ENCODE peak calls at places on chromosome 16, in nine cellular contexts. X is GM10248, P is tibial nerve, U is AG10803, W is GM13977, A is dorsolateral prefrontal cortex, R is transverse colon, Q is BJ, G is Peyer's patch. M is an unnamed sample.

GRCh38 chr16:50747206-50747956 is 5.5 kb downstream of the CYLD start:
- DNase-seq in X (peak), P (no peak), U (no peak), W (peak), A (no peak), R (no peak), Q (no peak), G (no peak), M (no peak)

GRCh38 chr16:86142801-86143236 is 243.9 kb downstream of the IRF8 start:
- DNase-seq in X (no peak), P (no peak), U (no peak), W (no peak), A (no peak), R (no peak), Q (no peak), G (no peak), M (no peak)

GRCh38 chr16:1968146-1968953 is 1.7 kb downstream of the RNF151 start:
- DNase-seq in X (no peak), P (no peak), U (no peak), W (no peak), A (no peak), R (no peak), Q (no peak), G (no peak), M (no peak)

GRCh38 chr16:79628501-79628975 is 28.0 kb upstream of the MAF start:
- DNase-seq in X (peak), P (no peak), U (no peak), W (no peak), A (no peak), R (no peak), Q (no peak), G (no peak), M (no peak)

GRCh38 chr16:3457434-3458252 is 14.2 kb downstream of the NAA60 start:
- DNase-seq in X (peak), P (peak), U (peak), W (peak), A (peak), R (peak), Q (no peak), G (peak), M (peak)

GRCh38 chr16:54477766-54478165 is 191.2 kb upstream of the IRX3 start:
- DNase-seq in X (no peak), P (no peak), U (no peak), W (no peak), A (no peak), R (no peak), Q (no peak), G (no peak), M (no peak)

GRCh38 chr16:86337138-86337537 is 173.2 kb upstream of the FOXF1 start:
- DNase-seq in X (no peak), P (no peak), U (no peak), W (no peak), A (no peak), R (no peak), Q (no peak), G (no peak), M (no peak)

GRCh38 chr16:24986512-24987303 is 28.5 kb downstream of the ARHGAP17 start:
- DNase-seq in X (no peak), P (peak), U (peak), W (no peak), A (no peak), R (no peak), Q (peak), G (peak), M (no peak)

GRCh38 chr16:51818342-51818944 is 667.4 kb upstream of the SALL1 start:
- DNase-seq in X (peak), P (no peak), U (peak), W (peak), A (peak), R (peak), Q (no peak), G (no peak), M (no peak)

GRCh38 chr16:3554351-3554928 is 22.8 kb downstream of the NLRC3 start:
- DNase-seq in X (no peak), P (no peak), U (no peak), W (no peak), A (no peak), R (no peak), Q (no peak), G (no peak), M (no peak)

GRCh38 chr16:51651061-51651466 is 500.0 kb upstream of the SALL1 start:
- DNase-seq in X (no peak), P (no peak), U (no peak), W (no peak), A (no peak), R (no peak), Q (no peak), G (no peak), M (no peak)

GRCh38 chr16:3285131-3285530 is 1.8 kb downstream of the ZNF263 start:
- DNase-seq in X (no peak), P (no peak), U (no peak), W (no peak), A (no peak), R (no peak), Q (no peak), G (no peak), M (no peak)

GRCh38 chr16:53085539-53086450 is 31.0 kb downstream of the CHD9 start:
- DNase-seq in X (no peak), P (peak), U (peak), W (no peak), A (no peak), R (no peak), Q (no peak), G (no peak), M (no peak)

GRCh38 chr16:23146877-23147601 is 2.2 kb downstream of the USP31 start:
- DNase-seq in X (no peak), P (no peak), U (no peak), W (no peak), A (no peak), R (no peak), Q (no peak), G (no peak), M (no peak)

GRCh38 chr16:86080982-86081381 is 182.0 kb downstream of the IRF8 start:
- DNase-seq in X (no peak), P (no peak), U (no peak), W (no peak), A (no peak), R (no peak), Q (no peak), G (no peak), M (no peak)

GRCh38 chr16:86619263-86619935 is 41.0 kb downstream of the FOXL1 start:
- DNase-seq in X (no peak), P (peak), U (peak), W (no peak), A (no peak), R (no peak), Q (no peak), G (no peak), M (no peak)

GRCh38 chr16:88390760-88391496 is 8.2 kb downstream of the ZNF469 start:
- DNase-seq in X (no peak), P (no peak), U (no peak), W (no peak), A (no peak), R (peak), Q (no peak), G (no peak), M (no peak)

GRCh38 chr16:89890200-89890599 is 16.8 kb downstream of the TCF25 start:
- DNase-seq in X (no peak), P (no peak), U (no peak), W (no peak), A (no peak), R (no peak), Q (no peak), G (no peak), M (no peak)

GRCh38 chr16:31071861-31072260 is 2.2 kb downstream of the ZNF668 start:
- DNase-seq in X (no peak), P (no peak), U (peak), W (no peak), A (no peak), R (no peak), Q (peak), G (no peak), M (no peak)

GRCh38 chr16:88195021-88195581 is 187.7 kb upstream of the ZNF469 start:
- DNase-seq in X (no peak), P (no peak), U (peak), W (no peak), A (no peak), R (no peak), Q (no peak), G (no peak), M (no peak)

GRCh38 chr16:67516296-67517177 is 12.1 kb upstream of the RIPOR1 start:
- DNase-seq in X (no peak), P (no peak), U (peak), W (no peak), A (no peak), R (no peak), Q (peak), G (no peak), M (no peak)

GRCh38 chr16:25192096-25192495 is 24.7 kb upstream of the AQP8 start:
- DNase-seq in X (no peak), P (no peak), U (peak), W (no peak), A (no peak), R (no peak), Q (peak), G (no peak), M (no peak)

GRCh38 chr16:85296859-85297698 is 184.8 kb upstream of the CIBAR2 start:
- DNase-seq in X (peak), P (no peak), U (peak), W (peak), A (no peak), R (peak), Q (no peak), G (peak), M (no peak)

GRCh38 chr16:89072216-89073130 is 21.2 kb upstream of the ACSF3 start:
- DNase-seq in X (no peak), P (no peak), U (peak), W (no peak), A (no peak), R (no peak), Q (no peak), G (no peak), M (no peak)

GRCh38 chr16:77951788-77952187 is 70.6 kb upstream of the CLEC3A start:
- DNase-seq in X (peak), P (no peak), U (no peak), W (peak), A (no peak), R (no peak), Q (no peak), G (no peak), M (no peak)

GRCh38 chr16:50136399-50136798 is 16.7 kb upstream of the TENT4B start:
- DNase-seq in X (no peak), P (no peak), U (no peak), W (no peak), A (no peak), R (no peak), Q (no peak), G (no peak), M (no peak)

GRCh38 chr16:56669005-56669839 is at the start of gene MT1H:
- DNase-seq in X (no peak), P (no peak), U (no peak), W (no peak), A (no peak), R (peak), Q (no peak), G (peak), M (no peak)

GRCh38 chr16:49280022-49280741 is 1.5 kb downstream of the CBLN1 start:
- DNase-seq in X (peak), P (no peak), U (no peak), W (peak), A (no peak), R (no peak), Q (no peak), G (no peak), M (no peak)

GRCh38 chr16:75000481-75001081 is 1.8 kb downstream of the ZNRF1 start:
- DNase-seq in X (no peak), P (no peak), U (no peak), W (no peak), A (no peak), R (no peak), Q (no peak), G (no peak), M (no peak)

GRCh38 chr16:24116989-24117388 is 139.1 kb upstream of the CACNG3 start:
- DNase-seq in X (no peak), P (no peak), U (no peak), W (no peak), A (no peak), R (no peak), Q (no peak), G (no peak), M (no peak)

GRCh38 chr16:75256059-75256870 is 4.8 kb upstream of the BCAR1 start:
- DNase-seq in X (no peak), P (no peak), U (no peak), W (no peak), A (peak), R (no peak), Q (no peak), G (no peak), M (no peak)

GRCh38 chr16:70481929-70482536 is 27.6 kb downstream of the FCSK start:
- DNase-seq in X (no peak), P (no peak), U (peak), W (no peak), A (no peak), R (no peak), Q (peak), G (no peak), M (no peak)

GRCh38 chr16:67244387-67245188 is 2.7 kb downstream of the FHOD1 start:
- DNase-seq in X (peak), P (peak), U (peak), W (peak), A (no peak), R (peak), Q (peak), G (peak), M (peak)

GRCh38 chr16:14346278-14347142 is 275.4 kb downstream of the MRTFB start:
- DNase-seq in X (no peak), P (no peak), U (no peak), W (no peak), A (no peak), R (no peak), Q (no peak), G (no peak), M (no peak)
- TF ChIP-seq CTCF in X (no peak), P (no peak), U (no peak), W (no peak), A (no peak), R (no peak), Q (no peak), G (no peak), M (no peak)

GRCh38 chr16:4803479-4804243 is 1.2 kb upstream of the ROGDI start:
- DNase-seq in X (no peak), P (no peak), U (no peak), W (no peak), A (no peak), R (no peak), Q (no peak), G (no peak), M (no peak)

GRCh38 chr16:4800290-4801041 is 2.0 kb downstream of the ROGDI start:
- DNase-seq in X (peak), P (no peak), U (no peak), W (peak), A (peak), R (peak), Q (no peak), G (peak), M (no peak)

GRCh38 chr16:4801051-4801961 is 1.1 kb downstream of the ROGDI start:
- DNase-seq in X (no peak), P (no peak), U (no peak), W (no peak), A (no peak), R (peak), Q (no peak), G (no peak), M (no peak)

GRCh38 chr16:4801962-4802658 is at the start of gene ROGDI:
- DNase-seq in X (peak), P (peak), U (peak), W (peak), A (peak), R (peak), Q (no peak), G (peak), M (peak)

GRCh38 chr16:4802659-4803287 is 340 bp upstream of the ROGDI start:
- DNase-seq in X (peak), P (peak), U (peak), W (peak), A (peak), R (peak), Q (peak), G (peak), M (peak)
- TF ChIP-seq CTCF in X (no peak), P (peak), U (no peak), W (no peak), A (peak), R (peak), Q (no peak), G (peak), M (no peak)

DNA sequence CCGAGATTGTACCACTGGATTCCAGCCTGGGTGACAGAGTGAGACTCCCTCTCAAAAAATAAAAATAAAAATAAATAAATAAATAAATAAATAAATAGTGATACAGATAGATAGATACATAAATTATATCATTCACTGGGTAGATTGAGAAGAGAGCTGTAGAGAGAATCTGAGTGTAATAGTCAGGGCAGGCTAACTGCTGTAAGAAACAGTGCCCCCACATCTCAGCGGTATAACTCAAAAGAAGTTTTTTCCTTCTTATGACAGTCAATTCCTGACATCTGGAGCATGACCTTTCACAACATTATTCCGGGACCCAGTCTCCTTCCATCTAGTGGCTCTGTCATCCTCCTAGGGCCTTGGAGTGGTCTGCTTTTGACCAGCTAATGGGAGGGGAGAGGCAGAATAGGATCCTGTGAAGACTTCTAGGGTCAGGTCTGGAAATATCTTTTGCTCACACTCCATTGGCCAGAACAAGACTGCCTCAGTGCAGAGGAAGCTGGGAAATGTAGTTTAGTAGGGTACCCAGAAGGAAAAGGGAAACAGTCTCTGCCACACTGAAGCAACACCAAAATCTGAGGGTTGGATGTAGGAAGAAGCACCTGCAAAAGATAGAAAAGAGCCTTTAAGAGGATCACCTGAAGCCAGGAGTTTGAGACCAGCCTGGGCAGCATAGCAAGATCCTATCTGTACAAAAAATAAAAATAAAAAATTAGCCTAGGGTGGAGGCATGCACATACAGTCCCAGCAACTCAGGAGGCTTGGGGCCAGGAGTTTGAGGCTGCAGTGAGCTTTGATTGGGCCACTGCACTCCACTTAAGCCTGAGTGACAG is 3.0 kb upstream of the QPRT start:
- DNase-seq in X (no peak), P (no peak), U (peak), W (peak), A (no peak), R (no peak), Q (no peak), G (no peak), M (no peak)
- TF ChIP-seq CTCF in X (no peak), P (no peak), U (no peak), W (no peak), A (no peak), R (no peak), Q (no peak), G (no peak), M (no peak)

DNA sequence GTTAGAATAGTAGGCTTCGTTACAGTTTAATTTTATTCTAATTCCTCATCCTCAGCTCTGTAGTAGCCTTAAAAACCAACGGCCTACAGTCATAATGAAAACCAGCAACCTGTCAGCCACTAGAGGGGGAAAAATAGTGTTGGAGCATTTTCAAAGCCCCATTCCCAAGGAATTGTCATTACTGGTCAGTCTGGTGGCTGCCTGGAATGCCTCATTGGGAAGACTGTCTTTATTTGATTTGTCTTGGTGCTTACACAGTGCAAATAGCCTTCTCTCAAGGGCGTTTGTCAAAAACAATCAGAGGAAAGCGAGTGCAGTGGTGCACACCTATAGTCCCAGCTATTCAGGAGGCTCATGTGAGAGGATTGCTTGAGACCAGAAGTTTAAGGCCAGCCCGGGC is 4.7 kb downstream of the LPCAT2 start:
- DNase-seq in X (no peak), P (no peak), U (no peak), W (no peak), A (no peak), R (no peak), Q (no peak), G (no peak), M (no peak)
- TF ChIP-seq CTCF in X (no peak), P (no peak), U (peak), W (no peak), A (no peak), R (no peak), Q (no peak), G (no peak), M (no peak)

DNA sequence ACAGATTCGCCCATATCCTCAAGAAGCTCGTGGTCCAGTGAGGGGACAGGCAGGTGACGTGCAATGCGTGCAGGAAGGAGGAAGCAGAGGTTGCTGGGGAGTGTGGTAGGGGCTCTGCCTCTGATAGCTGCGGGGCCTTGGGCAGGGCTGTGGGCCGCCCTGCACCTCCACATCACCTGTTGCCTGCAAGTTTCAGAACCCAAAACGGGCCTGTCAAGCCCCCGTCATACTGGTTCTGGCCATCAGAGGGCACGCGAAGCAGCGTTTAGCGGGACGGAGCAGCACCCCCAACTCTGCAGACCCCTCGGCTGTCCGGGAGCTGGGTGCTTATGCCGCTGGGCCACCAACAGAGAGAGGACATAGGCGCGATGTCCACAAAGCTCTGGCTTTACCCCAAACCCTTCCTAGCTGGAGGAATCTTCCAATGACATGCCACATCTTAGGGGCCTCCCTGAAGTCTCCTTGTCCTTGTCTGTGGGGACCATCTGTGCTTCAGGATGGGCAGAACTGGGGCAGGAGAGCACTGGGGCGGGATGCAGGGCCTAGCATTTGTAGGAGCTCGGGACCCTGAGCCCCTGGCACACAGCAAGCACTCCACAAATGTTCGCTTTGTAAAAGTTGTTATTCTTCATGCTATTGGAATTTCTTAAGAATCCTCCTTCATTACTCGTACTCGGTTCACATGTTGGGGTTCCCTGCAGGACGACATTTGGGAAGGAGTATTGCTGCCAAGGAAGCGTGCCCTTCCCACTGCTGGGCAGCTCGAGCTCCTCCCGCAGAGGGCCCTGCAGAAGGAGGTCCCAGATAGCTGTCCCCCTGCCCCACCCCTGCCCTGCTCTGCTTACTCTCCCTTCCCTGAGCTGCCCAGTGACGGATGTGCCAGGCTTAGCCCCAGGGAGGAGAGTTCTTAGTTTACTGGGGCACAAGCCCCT is 64.3 kb downstream of the CNGB1 start:
- DNase-seq in X (no peak), P (peak), U (peak), W (no peak), A (no peak), R (no peak), Q (no peak), G (no peak), M (no peak)
- TF ChIP-seq CTCF in X (peak), P (peak), U (peak), W (peak), A (peak), R (peak), Q (peak), G (peak), M (no peak)

M was measured in omental fat pad.